ENCODE peak calls at places on chromosomes 12 and 14, in four cellular contexts. J is A549, V is fibroblast of the aortic adventitia, M is adrenal gland. K is an unnamed sample.

GRCh38 chr14:62736004-62736403 is 309.3 kb downstream of the KCNH5 start:
- DNase-seq in J (no peak), M (no peak), V (no peak), K (no peak)

GRCh38 chr12:5716221-5716620 is 228.8 kb downstream of the ANO2 start:
- DNase-seq in V (no peak), J (no peak), M (no peak), K (peak; percentile 72)

GRCh38 chr12:47990351-47991105 is 13.7 kb downstream of the COL2A1 start:
- DNase-seq in M (no peak), V (peak; percentile 22), J (no peak), K (no peak)

GRCh38 chr14:68408680-68409079 is 384.2 kb downstream of the ZFP36L1 start:
- DNase-seq in M (no peak), V (no peak), J (no peak), K (no peak)

GRCh38 chr12:16608346-16608745 is 2.4 kb upstream of the LMO3 start:
- DNase-seq in M (no peak), J (no peak), V (no peak), K (no peak)

GRCh38 chr14:56488306-56488705 is 91.3 kb upstream of the TMEM260 start:
- DNase-seq in M (no peak), J (no peak), V (no peak), K (no peak)

GRCh38 chr14:60245316-60246177 is 3.5 kb upstream of the PPM1A start:
- DNase-seq in J (no peak), M (no peak), V (no peak), K (no peak)

GRCh38 chr12:89369166-89369565 is 16.9 kb upstream of the DUSP6 start:
- DNase-seq in V (no peak), M (no peak), J (no peak), K (no peak)

GRCh38 chr12:67425394-67425793 is 156.2 kb downstream of the CAND1 start:
- DNase-seq in M (peak; percentile 26), J (no peak), V (no peak), K (no peak)

GRCh38 chr12:93741741-93742085 is 64.5 kb downstream of the CRADD start:
- DNase-seq in V (peak; percentile 63), J (peak; percentile 29), M (peak; percentile 29), K (peak; percentile 28)

GRCh38 chr12:115506822-115507629 is 770.5 kb downstream of the MED13L start:
- DNase-seq in J (no peak), V (no peak), M (peak; percentile 30), K (peak; percentile 12)

GRCh38 chr12:57736743-57737466 is 1.6 kb downstream of the AGAP2 start:
- DNase-seq in J (no peak), M (no peak), V (no peak), K (no peak)

GRCh38 chr14:65377576-65377975 is 35.0 kb upstream of the FUT8 start:
- DNase-seq in M (no peak), V (peak; percentile 73), J (no peak), K (no peak)

GRCh38 chr12:117580718-117581062 is 219.3 kb upstream of the NOS1 start:
- DNase-seq in M (peak; percentile 21), J (peak; percentile 36), V (no peak), K (peak; percentile 70)

GRCh38 chr12:12774791-12775190 is 10.7 kb upstream of the APOLD1 start:
- DNase-seq in M (no peak), V (no peak), J (no peak), K (no peak)

GRCh38 chr12:16347391-16348298 is at the start of gene MGST1:
- DNase-seq in M (peak; percentile 83), J (peak; percentile 38), V (peak; percentile 69), K (peak; percentile 78)

GRCh38 chr12:32877670-32878459 is 18.7 kb downstream of the PKP2 start:
- DNase-seq in M (peak; percentile 24), V (no peak), J (no peak), K (no peak)

GRCh38 chr12:52434760-52435530 is 774 bp upstream of the KRT75 start:
- DNase-seq in J (no peak), V (no peak), M (no peak), K (no peak)

GRCh38 chr14:71693373-71693772 is 238.9 kb upstream of the RGS6 start:
- DNase-seq in J (no peak), M (no peak), V (peak; percentile 72), K (no peak)

GRCh38 chr12:6951551-6952120 is 480 bp downstream of the PTPN6 start:
- DNase-seq in V (no peak), J (no peak), M (no peak), K (no peak)

GRCh38 chr12:123983822-123984485 is 10.9 kb downstream of the ZNF664 start:
- DNase-seq in V (peak; percentile 85), J (peak; percentile 51), M (peak; percentile 49), K (peak; percentile 32)

GRCh38 chr12:22709292-22709691 is 84.3 kb downstream of the ETNK1 start:
- DNase-seq in J (peak; percentile 44), M (no peak), V (peak; percentile 66), K (no peak)

GRCh38 chr12:20339060-20339459 is 29.3 kb upstream of the PDE3A start:
- DNase-seq in M (no peak), J (no peak), V (no peak), K (no peak)

GRCh38 chr12:75856228-75856627 is 175.3 kb downstream of the PHLDA1 start:
- DNase-seq in V (peak; percentile 91), M (no peak), J (no peak), K (no peak)

GRCh38 chr14:29222671-29223268 is 456.2 kb downstream of the FOXG1 start:
- DNase-seq in M (peak; percentile 25), V (peak; percentile 80), J (no peak), K (peak; percentile 27)

GRCh38 chr12:108033091-108033490 is 96.0 kb upstream of the WSCD2 start:
- DNase-seq in V (no peak), M (no peak), J (no peak), K (no peak)

GRCh38 chr14:50839048-50839447 is 8.1 kb upstream of the NIN start:
- DNase-seq in M (peak; percentile 31), V (no peak), J (no peak), K (no peak)

GRCh38 chr14:96275182-96276112 is 19.4 kb downstream of the BDKRB1 start:
- DNase-seq in M (peak; percentile 75), V (peak; percentile 82), J (peak; percentile 76), K (peak; percentile 41)

GRCh38 chr12:131726-132465 is 65.3 kb downstream of the IQSEC3 start:
- DNase-seq in M (no peak), V (no peak), J (no peak), K (no peak)

GRCh38 chr12:110379642-110380041 is 23.9 kb downstream of the ANAPC7 start:
- DNase-seq in M (peak; percentile 40), V (no peak), J (no peak), K (no peak)

GRCh38 chr14:75697371-75697770 is 36.3 kb downstream of the TTLL5 start:
- DNase-seq in M (no peak), J (no peak), V (no peak), K (no peak)

GRCh38 chr12:131164096-131164872 is 210.6 kb downstream of the ADGRD1 start:
- DNase-seq in V (no peak), M (no peak), J (no peak), K (no peak)

GRCh38 chr14:66070542-66071319 is 415.4 kb upstream of the CCDC196 start:
- DNase-seq in V (peak; percentile 28), M (peak; percentile 60), J (peak; percentile 55), K (no peak)

GRCh38 chr14:94075008-94075407 is 6.0 kb downstream of the DDX24 start:
- DNase-seq in M (no peak), V (no peak), J (no peak), K (no peak)

GRCh38 chr12:92649511-92650227 is 53.1 kb upstream of the PLEKHG7 start:
- DNase-seq in M (peak; percentile 82), V (peak; percentile 89), J (peak; percentile 72), K (peak; percentile 57)

GRCh38 chr14:99575043-99576023 is 28.7 kb downstream of the CCDC85C start:
- DNase-seq in V (peak; percentile 19), J (peak; percentile 58), M (peak; percentile 81), K (peak; percentile 87)

GRCh38 chr14:32473476-32473875 is 144.4 kb downstream of the AKAP6 start:
- DNase-seq in J (no peak), M (no peak), V (peak; percentile 65), K (peak; percentile 76)

GRCh38 chr12:15214851-15215601 is 6.2 kb downstream of the RERG start:
- DNase-seq in M (no peak), V (no peak), J (no peak), K (no peak)

GRCh38 chr12:15216036-15216889 is 5.0 kb downstream of the RERG start:
- DNase-seq in J (no peak), V (no peak), M (no peak), K (no peak)

GRCh38 chr12:15225136-15225535 is 3.9 kb upstream of the RERG start:
- DNase-seq in J (no peak), V (no peak), M (no peak), K (no peak)

GRCh38 chr12:15220961-15221885 is at the start of gene RERG:
- DNase-seq in M (peak; percentile 83), J (peak; percentile 57), V (peak; percentile 68), K (peak; percentile 62)

GRCh38 chr12:15220451-15220850 is 766 bp downstream of the RERG start:
- DNase-seq in V (no peak), J (no peak), M (peak; percentile 44), K (no peak)
- H3K4me3 ChIP-seq in V (no peak overlapping the region), J (no peak overlapping the region), M (peak overlapping the region; percentile 58), K (no peak overlapping the region)

GRCh38 chr14:91061309-91061887 is 957 bp upstream of the RPS6KA5 start:
- DNase-seq in M (no peak), V (no peak), J (no peak), K (no peak)

GRCh38 chr14:91060472-91061308 is at the start of gene RPS6KA5:
- DNase-seq in J (peak; percentile 97), V (peak; percentile 100), M (peak; percentile 100), K (peak; percentile 99)

GRCh38 chr14:91063119-91063518 is 2.7 kb upstream of the RPS6KA5 start:
- DNase-seq in M (no peak), V (no peak), J (no peak), K (no peak)

GRCh38 chr14:91065266-91065665 is 4.8 kb upstream of the RPS6KA5 start:
- DNase-seq in M (no peak), V (no peak), J (no peak), K (no peak)

GRCh38 chr14:91062600-91062999 is 2.2 kb upstream of the RPS6KA5 start:
- DNase-seq in M (no peak), J (no peak), V (no peak), K (no peak)
- H3K4me3 ChIP-seq in M (no peak overlapping the region), J (no peak overlapping the region), V (no peak overlapping the region), K (no peak overlapping the region)

GRCh38 chr12:25854991-25855390 is 103.5 kb upstream of the RASSF8 start:
- DNase-seq in M (no peak), J (no peak), V (no peak), K (no peak)

GRCh38 chr12:25855716-25856115 is 102.8 kb upstream of the RASSF8 start:
- DNase-seq in J (no peak), V (peak; percentile 71), M (no peak), K (no peak)

GRCh38 chr12:25853696-25854095 is 104.8 kb upstream of the RASSF8 start:
- DNase-seq in J (no peak), V (no peak), M (no peak), K (no peak)

GRCh38 chr12:25852792-25853191 is 105.7 kb upstream of the RASSF8 start:
- DNase-seq in M (no peak), V (no peak), J (no peak), K (no peak)
- H3K4me3 ChIP-seq in M (no peak overlapping the region), V (no peak overlapping the region), J (no peak overlapping the region), K (no peak overlapping the region)

DNA sequence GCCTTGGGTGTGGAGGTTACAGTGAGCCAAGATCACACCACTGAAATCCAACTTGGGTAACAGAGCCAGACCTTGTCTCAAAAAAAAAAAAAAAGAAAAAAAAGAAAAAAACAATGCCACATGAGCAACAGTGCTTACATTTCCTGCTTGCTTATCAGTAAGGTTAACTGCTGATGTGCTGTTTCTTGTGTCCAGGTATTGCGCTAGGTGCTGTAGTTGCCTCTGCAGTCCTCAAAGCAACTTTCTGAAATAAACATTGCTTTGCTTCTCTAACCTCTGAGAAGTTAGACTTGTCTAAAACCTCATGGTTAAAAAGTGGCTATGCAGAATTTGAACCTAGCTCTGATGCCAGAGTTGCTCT is 24.7 kb downstream of the RNF34 start:
- DNase-seq in M (no peak), J (no peak), V (no peak), K (no peak)
- H3K4me3 ChIP-seq in M (no peak overlapping the region), J (no peak overlapping the region), V (no peak overlapping the region), K (no peak overlapping the region)

K was measured in MG63.